ENCODE peak calls at places on chromosomes 5 and 9, in ten cellular contexts. O is lung microvascular endothelial cell; L is iPS DF 19.7; U is activated CD4-positive, alpha-beta T cell treated with anti-CD3 and anti-CD28 coated beads, Interleukin-2, amount 50 U/mL, for 48 hours; I is iPS-NIHi11; E is KG1; Z is cardiac muscle cell; B is kidney glomerular epithelial cell; J is sigmoid colon; T is IMR-90. D is an unnamed sample.
A peak's percentile ranks its signal among the peaks of the same experiment; 100 is the strongest.

GRCh38 chr9:136629879-136630661 is 32.6 kb upstream of the EGFL7 start:
- DNase-seq in L (no peak), E (peak; percentile 43), O (peak; percentile 63), I (peak; percentile 90), U (peak; percentile 63), J (no peak), Z (peak; percentile 65), T (peak; percentile 24), B (peak; percentile 9), D (peak; percentile 42)

GRCh38 chr5:40628428-40628827 is 51.3 kb upstream of the PTGER4 start:
- DNase-seq in T (no peak), E (peak; percentile 12), U (no peak), O (no peak), I (no peak), Z (no peak), B (no peak), J (no peak), L (no peak), D (no peak)

GRCh38 chr9:38423939-38424843 is at the start of gene IGFBPL1:
- DNase-seq in L (no peak), Z (peak; percentile 21), T (no peak), B (no peak), I (peak; percentile 94), O (peak; percentile 27), E (no peak), J (no peak), U (peak; percentile 17), D (peak; percentile 11)

GRCh38 chr9:127942152-127943010 is 4.7 kb upstream of the DPM2 start:
- DNase-seq in B (peak; percentile 32), T (peak; percentile 54), L (no peak), U (no peak), O (peak; percentile 73), J (peak; percentile 91), Z (peak; percentile 81), I (peak; percentile 87), E (peak; percentile 18), D (no peak)

GRCh38 chr5:102481044-102481715 is 17.6 kb downstream of the SLCO6A1 start:
- DNase-seq in U (no peak), L (no peak), I (no peak), T (no peak), J (no peak), O (no peak), B (no peak), E (no peak), Z (peak; percentile 2), D (no peak)

GRCh38 chr9:136599811-136600660 is 54.2 kb upstream of the NOTCH1 start:
- DNase-seq in U (no peak), Z (no peak), L (no peak), B (no peak), J (no peak), I (peak; percentile 21), E (no peak), O (no peak), T (no peak), D (no peak)

GRCh38 chr9:129414377-129415021 is 206.4 kb downstream of the C9orf50 start:
- DNase-seq in Z (peak; percentile 48), L (no peak), J (peak; percentile 82), T (peak; percentile 63), B (no peak), U (peak; percentile 17), E (no peak), I (no peak), O (peak; percentile 48), D (peak; percentile 10)

GRCh38 chr5:39501403-39501802 is 76.6 kb upstream of the DAB2 start:
- DNase-seq in E (no peak), T (peak; percentile 90), O (peak; percentile 84), I (no peak), Z (peak; percentile 81), B (peak; percentile 91), U (no peak), L (no peak), J (peak; percentile 81), D (no peak)

GRCh38 chr5:103849934-103850333 is 287.3 kb upstream of the NUDT12 start:
- DNase-seq in B (peak; percentile 76), O (no peak), I (no peak), L (no peak), J (no peak), T (peak; percentile 91), U (no peak), Z (peak; percentile 5), E (no peak), D (no peak)

GRCh38 chr5:68041293-68041692 is 174.3 kb upstream of the PIK3R1 start:
- DNase-seq in U (no peak), L (no peak), J (no peak), T (no peak), B (no peak), Z (no peak), O (no peak), E (no peak), I (no peak), D (no peak)

GRCh38 chr9:95336281-95336680 is 18.8 kb upstream of the FANCC start:
- DNase-seq in B (no peak), J (no peak), O (peak; percentile 23), Z (peak; percentile 26), I (peak; percentile 53), L (no peak), U (peak; percentile 31), T (no peak), E (no peak), D (no peak)

GRCh38 chr9:134825025-134825424 is 55.6 kb upstream of the FCN2 start:
- DNase-seq in U (no peak), B (no peak), I (no peak), J (no peak), L (no peak), E (no peak), O (no peak), T (no peak), Z (no peak), D (no peak)

GRCh38 chr9:3281399-3281798 is 244.4 kb downstream of the RFX3 start:
- DNase-seq in E (no peak), L (no peak), T (no peak), O (no peak), I (no peak), Z (no peak), B (no peak), J (no peak), U (no peak), D (no peak)

GRCh38 chr9:128150594-128151342 is 1.5 kb downstream of the LCN2 start:
- DNase-seq in L (no peak), B (no peak), T (no peak), Z (no peak), J (no peak), U (no peak), E (no peak), I (peak; percentile 89), O (no peak), D (no peak)

GRCh38 chr5:178460598-178461425 is 129.4 kb downstream of the COL23A1 start:
- DNase-seq in U (peak; percentile 63), J (no peak), L (peak; percentile 47), E (no peak), I (peak; percentile 95), O (peak; percentile 16), B (no peak), Z (peak; percentile 46), T (peak; percentile 2), D (peak; percentile 27)

GRCh38 chr5:127080001-127080478 is 6.7 kb upstream of the C5orf63 start:
- DNase-seq in I (no peak), O (no peak), Z (peak; percentile 25), T (no peak), U (no peak), E (no peak), J (no peak), B (no peak), L (peak; percentile 20), D (no peak)

GRCh38 chr5:33091571-33092363 is 349.0 kb upstream of the TARS1 start:
- DNase-seq in B (peak; percentile 34), J (no peak), L (no peak), O (peak; percentile 29), Z (peak; percentile 71), E (no peak), T (peak; percentile 74), U (no peak), I (no peak), D (no peak)

GRCh38 chr5:1510151-1510561 is 13.6 kb downstream of the LPCAT1 start:
- DNase-seq in L (no peak), U (no peak), T (no peak), Z (no peak), J (peak; percentile 30), I (no peak), E (no peak), B (no peak), O (no peak), D (no peak)

GRCh38 chr9:17315341-17315740 is 180.5 kb downstream of the CNTLN start:
- DNase-seq in I (no peak), Z (peak; percentile 13), B (no peak), O (no peak), U (no peak), T (no peak), L (no peak), E (no peak), J (no peak), D (no peak)

GRCh38 chr9:120877276-120878034 is 467 bp upstream of the PHF19 start:
- DNase-seq in O (peak; percentile 73), J (peak; percentile 84), U (peak; percentile 80), Z (peak; percentile 66), T (peak; percentile 47), E (peak; percentile 78), L (no peak), I (peak; percentile 79), B (peak; percentile 24), D (peak; percentile 79)

GRCh38 chr9:130196643-130197042 is 24.4 kb downstream of the NCS1 start:
- DNase-seq in T (peak; percentile 64), B (no peak), O (no peak), E (no peak), L (no peak), U (no peak), J (no peak), Z (no peak), I (no peak), D (no peak)

GRCh38 chr5:53879708-53880356 is 319.4 kb downstream of the NDUFS4 start:
- DNase-seq in I (no peak), T (no peak), O (no peak), B (no peak), U (no peak), Z (no peak), E (no peak), L (no peak), J (no peak), D (no peak)

GRCh38 chr9:72473474-72474241 is 47.8 kb upstream of the TMC1 start:
- DNase-seq in E (no peak), B (peak; percentile 75), O (peak; percentile 87), J (no peak), L (no peak), T (peak; percentile 91), U (no peak), Z (no peak), I (no peak), D (no peak)

GRCh38 chr5:102231693-102232619 is 64.1 kb downstream of the SLCO4C1 start:
- DNase-seq in E (no peak), J (no peak), L (no peak), I (no peak), T (no peak), B (no peak), Z (no peak), U (no peak), O (no peak), D (peak; percentile 9)

GRCh38 chr9:7176574-7176973 is 418.8 kb downstream of the KDM4C start:
- DNase-seq in T (no peak), O (no peak), Z (no peak), I (no peak), E (no peak), U (no peak), L (no peak), J (no peak), B (no peak), D (no peak)

GRCh38 chr5:172868924-172869565 is 35.0 kb downstream of the ERGIC1 start:
- DNase-seq in B (peak; percentile 86), I (no peak), T (peak; percentile 96), O (peak; percentile 92), L (no peak), U (no peak), J (peak; percentile 98), E (no peak), Z (peak; percentile 90), D (no peak)

GRCh38 chr5:93574041-93574938 is 6.7 kb downstream of the NR2F1-AS1 start:
- DNase-seq in B (no peak), U (no peak), I (no peak), T (no peak), J (no peak), O (no peak), Z (no peak), E (no peak), L (no peak), D (no peak)

GRCh38 chr5:90488791-90489190 is 14.1 kb downstream of the POLR3G start:
- DNase-seq in U (no peak), T (peak; percentile 65), E (no peak), O (peak; percentile 24), L (no peak), B (no peak), J (no peak), I (no peak), Z (no peak), D (no peak)

D was measured in T-helper 2 cell treated with Interferon-gamma antibody and Interleukin-4, amounts not matched to agents 5 μg/mL and 100 μg/mL, for 36 hours.